ENCODE peak calls at places on chromosomes 6 and 20, in nine cellular contexts. J is fibroblast of mammary gland; Q is A549; S is testis; D is cardiac muscle cell; P is fibroblast of lung; H is CD8-positive, alpha-beta T cell; U is astrocyte of the spinal cord; T is uterus. Y is an unnamed sample.

GRCh38 chr6:53956068-53956711 is 155.1 kb upstream of the MLIP start:
- DNase-seq in J (peak; percentile 63), Q (peak; percentile 74), S (peak; percentile 82), D (peak; percentile 84), P (peak; percentile 78), H (no peak), U (peak; percentile 48), T (peak; percentile 33), Y (peak; percentile 65)

GRCh38 chr6:111792914-111793700 is 80.1 kb downstream of the FYN start:
- DNase-seq in J (no peak), Q (no peak), S (no peak), D (no peak), P (no peak), H (no peak), U (no peak), T (no peak), Y (no peak)

GRCh38 chr20:46558511-46558959 is 8.1 kb upstream of the OCSTAMP start:
- DNase-seq in J (peak; percentile 96), Q (peak; percentile 73), S (peak; percentile 37), D (no peak), P (peak; percentile 87), H (no peak), U (peak; percentile 69), T (no peak), Y (peak; percentile 95)

GRCh38 chr6:157461000-157461915 is 80.3 kb downstream of the ZDHHC14 start:
- DNase-seq in J (no peak), Q (no peak), S (no peak), D (no peak), P (no peak), H (no peak), U (peak; percentile 52), T (no peak), Y (no peak)

GRCh38 chr6:106804238-106805016 is 170.1 kb downstream of the CD24 start:
- DNase-seq in J (no peak), Q (no peak), S (no peak), D (peak; percentile 17), P (no peak), H (no peak), U (no peak), T (no peak), Y (no peak)

GRCh38 chr6:116405663-116406329 is 35.0 kb downstream of the DSE start:
- DNase-seq in J (peak; percentile 86), Q (no peak), S (no peak), D (peak; percentile 19), P (peak; percentile 71), H (no peak), U (peak; percentile 77), T (no peak), Y (peak; percentile 72)

GRCh38 chr6:34352305-34352937 is 40.0 kb downstream of the NUDT3 start:
- DNase-seq in J (peak; percentile 30), Q (no peak), S (no peak), D (no peak), P (peak; percentile 34), H (no peak), U (no peak), T (no peak), Y (no peak)

GRCh38 chr20:46341374-46342044 is 33.2 kb upstream of the CDH22 start:
- DNase-seq in J (no peak), Q (no peak), S (no peak), D (no peak), P (no peak), H (no peak), U (no peak), T (no peak), Y (no peak)

GRCh38 chr6:135633573-135633972 is 136.0 kb upstream of the AHI1 start:
- DNase-seq in J (no peak), Q (no peak), S (no peak), D (no peak), P (no peak), H (no peak), U (no peak), T (no peak), Y (no peak)

GRCh38 chr6:135638108-135638507 is 140.6 kb upstream of the AHI1 start:
- DNase-seq in J (no peak), Q (no peak), S (no peak), D (no peak), P (no peak), H (no peak), U (no peak), T (no peak), Y (no peak)

GRCh38 chr6:135640048-135640447 is 142.5 kb upstream of the AHI1 start:
- DNase-seq in J (no peak), Q (no peak), S (no peak), D (no peak), P (no peak), H (no peak), U (no peak), T (no peak), Y (no peak)

GRCh38 chr6:135640449-135641111 is 143.0 kb upstream of the AHI1 start:
- DNase-seq in J (peak; percentile 17), Q (no peak), S (no peak), D (no peak), P (no peak), H (no peak), U (no peak), T (no peak), Y (no peak)

DNA sequence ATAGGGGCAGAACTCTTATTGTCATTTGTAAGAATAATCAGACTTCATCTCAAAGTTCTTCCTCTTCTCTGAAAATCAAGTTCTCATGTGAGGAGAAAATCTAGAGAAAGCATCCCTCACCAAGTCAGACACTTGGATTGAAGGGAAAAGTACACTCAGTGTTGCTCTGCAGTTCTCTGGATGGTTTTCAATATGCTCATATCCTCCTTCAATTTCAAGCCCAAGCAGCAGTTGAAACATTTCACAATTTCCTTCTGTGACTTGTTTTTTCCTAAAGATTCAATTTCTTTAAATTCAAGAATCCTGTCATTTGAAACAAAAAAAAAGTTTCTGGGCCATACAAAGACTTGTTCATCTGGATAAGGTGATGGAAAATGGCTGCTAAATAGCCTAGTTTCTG is 140.2 kb upstream of the AHI1 start:
- DNase-seq in J (peak; percentile 19), Q (no peak), S (no peak), D (no peak), P (peak; percentile 12), H (no peak), U (no peak), T (no peak), Y (no peak)
- H3K4me3 ChIP-seq in J (no peak overlapping the region), Q (no peak overlapping the region), S (no peak overlapping the region), D (no peak overlapping the region), P (no peak overlapping the region), H (no peak overlapping the region), U (no peak overlapping the region), T (no peak overlapping the region), Y (no peak overlapping the region)

DNA sequence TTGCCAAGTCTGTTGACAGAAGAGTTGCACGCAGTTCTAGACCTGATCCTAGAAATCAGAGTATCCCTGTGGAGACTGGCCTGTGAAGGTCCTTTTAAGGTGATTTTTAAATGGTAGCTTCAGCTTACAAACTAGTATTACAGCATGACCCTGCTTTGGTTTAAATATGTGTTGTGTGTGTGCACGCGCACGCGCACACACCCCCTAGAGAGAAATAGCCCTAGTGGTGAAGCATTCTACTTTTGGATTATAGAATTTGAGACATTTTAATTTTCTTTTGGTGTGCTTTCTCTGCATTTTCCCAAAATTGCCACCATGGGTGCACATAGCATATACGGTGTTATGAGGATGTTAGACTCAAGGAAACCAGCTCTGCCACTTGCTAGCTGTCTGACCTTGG is 19.4 kb downstream of the RIMS4 start:
- DNase-seq in J (no peak), Q (no peak), S (no peak), D (no peak), P (no peak), H (no peak), U (no peak), T (no peak), Y (no peak)
- TF ChIP-seq CTCF in J (no peak), Q (no peak), S (peak; percentile 22), D (no peak), P (no peak), H (no peak), U (no peak), T (no peak), Y (no peak)

GRCh38 chr20:38271609-38272120 is 11.1 kb upstream of the KIAA1755 start:
- DNase-seq in J (peak; percentile 45), Q (no peak), S (no peak), D (no peak), P (no peak), H (no peak), U (no peak), T (no peak), Y (no peak)

GRCh38 chr20:38272961-38273360 is 12.4 kb upstream of the KIAA1755 start:
- DNase-seq in J (peak; percentile 79), Q (no peak), S (no peak), D (no peak), P (peak; percentile 73), H (no peak), U (peak; percentile 81), T (peak; percentile 50), Y (no peak)

GRCh38 chr20:38270869-38271608 is 10.5 kb upstream of the KIAA1755 start:
- DNase-seq in J (peak; percentile 99), Q (peak; percentile 32), S (peak; percentile 58), D (no peak), P (peak; percentile 99), H (no peak), U (peak; percentile 98), T (peak; percentile 67), Y (peak; percentile 87)

GRCh38 chr20:38269715-38270114 is 9.2 kb upstream of the KIAA1755 start:
- DNase-seq in J (no peak), Q (no peak), S (no peak), D (no peak), P (no peak), H (no peak), U (no peak), T (no peak), Y (no peak)

DNA sequence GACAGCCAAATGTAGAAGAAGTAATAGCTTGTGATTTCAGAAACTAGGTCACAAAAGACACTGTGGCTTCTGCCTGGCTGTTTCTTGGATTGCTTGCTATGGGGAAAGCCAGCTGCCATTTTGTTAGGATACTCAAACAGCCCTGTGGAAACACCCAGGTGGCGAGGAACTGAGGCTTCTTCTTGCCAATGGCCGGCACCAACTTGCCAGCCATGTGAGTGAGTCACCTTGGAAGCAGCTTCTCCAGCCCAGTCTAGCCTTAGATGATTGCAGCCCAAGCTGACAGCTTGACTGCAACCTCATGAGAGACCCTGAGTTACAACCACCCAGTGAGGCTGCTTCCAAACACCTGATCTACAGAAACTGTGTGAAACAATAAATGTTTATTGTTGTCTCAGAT is 11.9 kb upstream of the KIAA1755 start:
- DNase-seq in J (peak; percentile 76), Q (no peak), S (no peak), D (no peak), P (peak; percentile 25), H (no peak), U (peak; percentile 73), T (no peak), Y (peak; percentile 83)
- H3K4me3 ChIP-seq in J (no peak overlapping the region), Q (no peak overlapping the region), S (no peak overlapping the region), D (no peak overlapping the region), P (no peak overlapping the region), H (no peak overlapping the region), U (no peak overlapping the region), T (no peak overlapping the region), Y (no peak overlapping the region)

DNA sequence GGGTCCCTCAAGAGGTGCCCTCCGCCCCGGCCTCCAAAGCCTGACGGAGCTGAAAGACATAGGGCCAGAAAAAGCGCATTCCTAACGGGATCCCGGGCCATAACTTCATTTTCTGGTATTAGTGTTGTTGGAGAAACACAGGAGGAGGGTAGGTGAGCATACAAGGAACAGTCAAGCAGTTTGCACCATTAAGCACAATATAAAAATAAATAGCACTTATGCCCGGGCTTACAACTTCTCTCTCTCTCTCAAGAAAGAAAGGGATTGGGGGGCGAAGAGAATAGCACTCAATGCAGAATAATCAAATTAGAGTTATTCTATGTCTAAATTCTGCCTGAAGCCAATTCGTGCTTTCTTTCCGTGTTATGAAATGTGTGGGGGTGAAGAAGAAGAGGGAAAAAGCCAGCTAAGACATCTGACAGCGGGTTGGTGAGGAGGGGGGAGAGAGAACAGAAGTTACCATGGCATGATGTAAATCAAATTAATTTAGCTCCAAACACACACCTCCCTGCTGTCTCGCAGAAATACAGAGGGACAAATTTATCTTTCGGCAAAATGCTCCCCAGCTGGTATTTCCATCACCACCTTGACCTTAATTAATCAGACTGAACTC is 493 bp upstream of the METTL24 start:
- DNase-seq in J (no peak), Q (no peak), S (no peak), D (no peak), P (no peak), H (no peak), U (no peak), T (no peak), Y (no peak)
- TF ChIP-seq CTCF in J (no peak), Q (no peak), S (no peak), D (no peak), P (no peak), H (no peak), U (no peak), T (no peak), Y (no peak)